ENCODE peak calls at places on chromosomes 13 and 19, in six cellular contexts. N, F, I, B, S and V are unnamed samples.

GRCh38 chr19:37867831-37868230 is 38.6 kb downstream of the WDR87 start:
- DNase-seq in N (no peak), F (no peak), B (peak), S (peak), I (no peak), V (no peak)

GRCh38 chr13:22487932-22488331 is 692.8 kb upstream of the SGCG start:
- DNase-seq in S (peak), B (no peak), F (no peak), I (no peak), N (no peak), V (no peak)

GRCh38 chr13:93466502-93467036 is 240.0 kb downstream of the GPC6 start:
- DNase-seq in I (no peak), S (no peak), F (no peak), B (peak), N (no peak), V (no peak)

GRCh38 chr13:37089495-37089894 is 16.0 kb downstream of the CSNK1A1L start:
- DNase-seq in I (no peak), N (no peak), S (no peak), B (no peak), F (no peak), V (no peak)

GRCh38 chr19:3163230-3163886 is 15.2 kb upstream of the S1PR4 start:
- DNase-seq in B (peak), F (peak), N (peak), I (peak), S (peak), V (peak)

GRCh38 chr13:51995677-51996551 is 15.3 kb downstream of the ATP7B start:
- DNase-seq in B (no peak), F (no peak), I (no peak), S (peak), N (no peak), V (peak)

GRCh38 chr19:11096210-11096841 is 7.1 kb downstream of the LDLR start:
- DNase-seq in N (peak), I (peak), F (no peak), B (peak), S (peak), V (peak)

GRCh38 chr19:6220385-6221191 is 59.2 kb downstream of the MLLT1 start:
- DNase-seq in I (peak), B (peak), S (peak), F (no peak), N (peak), V (no peak)

GRCh38 chr13:51729853-51730553 is 74.0 kb downstream of the DHRS12 start:
- DNase-seq in N (peak), F (no peak), B (peak), S (peak), I (peak), V (peak)

GRCh38 chr13:36950920-36951319 is 30.9 kb upstream of the SMAD9 start:
- DNase-seq in S (no peak), I (no peak), N (no peak), B (no peak), F (no peak), V (no peak)

GRCh38 chr13:38674208-38674607 is 12.7 kb upstream of the FREM2 start:
- DNase-seq in I (no peak), B (no peak), S (no peak), N (no peak), F (no peak), V (peak)

GRCh38 chr19:35354898-35355297 is 3.4 kb upstream of the FFAR3 start:
- DNase-seq in I (no peak), N (peak), S (no peak), B (no peak), F (no peak), V (no peak)

GRCh38 chr13:27372896-27373295 is 51.5 kb upstream of the GTF3A start:
- DNase-seq in I (no peak), N (no peak), B (peak), F (peak), S (no peak), V (no peak)

GRCh38 chr19:4077800-4078683 is 11.3 kb upstream of the ZBTB7A start:
- DNase-seq in S (peak), N (no peak), I (peak), F (peak), B (no peak), V (no peak)

GRCh38 chr19:49355890-49356289 is 6.3 kb downstream of the TEAD2 start:
- DNase-seq in B (no peak), I (peak), S (peak), F (no peak), N (no peak), V (peak)

GRCh38 chr13:35164324-35164932 is 222.4 kb downstream of the NBEA start:
- DNase-seq in S (peak), I (no peak), N (no peak), B (peak), F (peak), V (peak)

GRCh38 chr19:1241417-1242095 is at the start of gene ATP5F1D:
- DNase-seq in F (peak), B (peak), S (peak), N (peak), I (peak), V (peak)

GRCh38 chr19:5434970-5435641 is 20.1 kb upstream of the ZNRF4 start:
- DNase-seq in S (peak), N (no peak), I (no peak), F (no peak), B (peak), V (peak)

GRCh38 chr13:114024603-114025431 is 50.9 kb upstream of the C13orf46 start:
- DNase-seq in F (no peak), N (peak), B (no peak), I (no peak), S (no peak), V (no peak)

GRCh38 chr13:113996912-113997745 is 23.3 kb upstream of the C13orf46 start:
- DNase-seq in F (no peak), I (no peak), B (no peak), N (no peak), S (no peak), V (no peak)

GRCh38 chr19:17202713-17203112 is 12.4 kb upstream of the USE1 start:
- DNase-seq in B (no peak), F (no peak), N (no peak), S (no peak), I (no peak), V (no peak)

GRCh38 chr19:47284324-47284899 is 9.7 kb downstream of the INAFM1 start:
- DNase-seq in S (peak), I (no peak), N (no peak), B (peak), F (peak), V (peak)

GRCh38 chr13:76225815-76226489 is 589.8 kb downstream of the LMO7 start:
- DNase-seq in F (peak), I (no peak), B (peak), S (peak), N (no peak), V (no peak)

GRCh38 chr19:16386619-16387240 is 62.1 kb downstream of the KLF2 start:
- DNase-seq in N (no peak), S (peak), F (peak), B (peak), I (peak), V (peak)

GRCh38 chr19:58515259-58515658 is 3.5 kb upstream of the SLC27A5 start:
- DNase-seq in S (no peak), F (no peak), N (no peak), B (no peak), I (no peak), V (no peak)

GRCh38 chr19:58519087-58519354 is 589 bp downstream of the ZBTB45 start:
- DNase-seq in F (peak), S (peak), B (peak), N (peak), I (peak), V (peak)

GRCh38 chr19:58518261-58519086 is 1.1 kb downstream of the ZBTB45 start:
- DNase-seq in N (no peak), B (no peak), F (no peak), S (no peak), I (no peak), V (no peak)

GRCh38 chr19:58516246-58516836 is 3.3 kb downstream of the ZBTB45 start:
- DNase-seq in S (no peak), N (no peak), I (no peak), F (no peak), B (no peak), V (no peak)

DNA sequence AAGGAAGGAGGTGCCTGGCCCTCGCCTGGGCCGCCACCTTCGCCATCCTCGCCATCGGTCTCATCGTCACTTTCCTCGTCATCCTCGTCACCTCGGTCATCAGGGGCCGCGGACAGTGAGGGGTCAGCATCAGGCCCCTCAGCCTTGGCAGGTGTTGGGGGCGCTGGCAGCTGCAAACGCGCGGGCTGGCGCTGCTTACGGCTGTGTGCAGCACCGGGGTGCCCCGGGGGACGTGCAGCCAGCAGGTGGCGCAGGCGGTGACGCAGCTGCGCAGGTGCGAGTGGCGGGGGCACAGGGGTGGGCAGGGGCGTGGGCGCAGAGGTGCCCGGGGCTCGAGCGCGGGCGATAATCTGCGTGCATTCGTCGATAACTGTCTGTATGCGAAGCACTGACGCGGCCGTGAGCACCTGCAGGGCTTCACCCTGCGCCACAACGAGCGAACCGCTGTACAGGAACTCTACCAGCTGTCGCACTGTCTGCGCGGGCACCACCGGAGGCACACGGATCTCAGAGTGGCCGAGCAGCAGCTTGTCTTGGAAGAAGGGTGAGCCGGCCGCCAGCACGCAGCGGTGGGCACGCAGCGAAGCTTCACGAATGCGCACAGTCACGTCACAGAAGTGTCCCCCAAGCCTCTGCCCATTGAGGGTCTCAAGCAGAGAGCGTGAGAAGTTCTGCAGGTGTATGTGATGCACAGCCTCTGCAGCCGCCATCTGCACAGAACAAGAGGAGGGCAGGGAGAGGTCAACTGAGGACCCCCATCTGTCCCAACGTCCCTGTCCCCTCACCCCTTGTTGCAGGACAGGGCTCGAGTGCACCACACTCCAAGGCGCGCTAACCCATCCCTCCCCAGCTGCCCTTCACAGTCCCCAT is 2.4 kb downstream of the ZBTB45 start:
- DNase-seq in F (no peak), B (no peak), N (no peak), I (no peak), S (no peak), V (no peak)
- TF ChIP-seq CTCF in F (no peak), B (no peak), N (no peak), I (no peak), S (no peak), V (peak)

GRCh38 chr19:33373701-33374405 is at the start of gene CEBPG:
- DNase-seq in B (peak), S (peak), F (peak), N (peak), I (peak), V (peak)
- TF ChIP-seq CTCF in B (peak), S (no peak), F (no peak), N (no peak), I (peak), V (no peak)

DNA sequence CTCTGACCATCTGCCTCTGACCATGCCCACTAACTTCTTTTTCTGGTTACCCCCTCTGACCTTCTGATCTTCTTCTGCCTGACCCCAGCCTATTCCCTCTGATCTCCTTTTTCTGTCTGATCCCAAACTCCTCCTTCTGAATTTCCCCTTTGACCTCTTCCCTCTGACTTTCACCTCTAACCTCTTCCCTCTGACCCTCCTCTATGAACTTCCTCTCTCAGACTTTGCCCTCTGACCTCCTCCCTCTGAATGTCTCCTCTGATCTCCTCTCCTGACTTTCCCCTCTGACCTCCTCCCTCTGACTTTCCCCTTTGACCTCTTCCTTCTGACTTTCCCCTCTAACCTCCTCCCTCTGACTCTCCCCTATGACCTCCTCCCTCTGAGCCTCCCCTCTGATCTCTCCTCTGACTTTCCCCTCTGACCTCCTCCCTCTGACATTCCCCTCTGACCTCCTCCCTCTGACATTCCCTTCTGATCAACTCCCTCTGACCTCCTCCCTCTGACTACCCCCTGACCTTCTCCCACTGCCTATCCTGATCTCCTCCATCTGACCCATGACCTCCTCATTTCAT is 3.5 kb downstream of the COL5A3 start:
- DNase-seq in I (no peak), S (no peak), N (no peak), B (no peak), F (no peak), V (no peak)
- TF ChIP-seq CTCF in I (no peak), S (no peak), N (no peak), B (no peak), F (no peak), V (no peak)

GRCh38 chr13:109844396-109844795 is 58.0 kb upstream of the IRS2 start:
- DNase-seq in F (peak), B (peak), I (no peak), S (peak), N (no peak), V (no peak)
- TF ChIP-seq CTCF in F (no peak), B (no peak), I (no peak), S (no peak), N (no peak), V (no peak)

DNA sequence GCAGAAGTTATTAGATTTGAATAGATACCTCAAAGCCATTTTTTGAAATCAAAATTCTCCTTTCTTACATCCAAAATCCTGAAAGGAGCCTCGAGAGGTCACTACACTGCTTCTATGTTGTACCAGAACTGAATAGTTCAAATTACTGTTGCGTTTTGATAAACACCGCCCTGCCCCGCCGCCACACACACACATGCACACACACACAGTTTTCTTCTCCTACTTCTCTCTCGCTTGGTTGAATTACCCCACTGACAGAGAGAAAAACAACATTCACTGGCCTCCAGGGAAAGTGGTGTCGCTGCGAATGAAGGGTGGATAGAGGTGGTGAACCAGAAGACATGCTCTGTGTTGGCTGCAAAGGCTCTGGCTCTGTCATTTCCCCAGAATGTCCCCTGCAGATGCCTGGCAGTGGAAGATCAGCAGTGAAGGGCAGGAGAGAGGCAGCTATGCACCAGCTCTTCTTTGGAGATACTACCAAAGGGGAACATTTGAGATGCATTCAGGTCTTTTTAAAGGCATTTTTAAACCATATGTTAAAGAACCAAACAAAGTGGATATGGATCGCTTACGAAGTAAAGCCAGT is 183.3 kb upstream of the RFC3 start:
- DNase-seq in F (no peak), B (no peak), N (no peak), I (no peak), S (no peak), V (no peak)
- TF ChIP-seq CTCF in F (no peak), B (no peak), N (no peak), I (no peak), S (no peak), V (no peak)

GRCh38 chr19:33748231-33748630 is 48.4 kb upstream of the KCTD15 start:
- DNase-seq in I (no peak), N (no peak), F (no peak), S (no peak), B (no peak), V (no peak)
- TF ChIP-seq CTCF in I (no peak), N (no peak), F (no peak), S (no peak), B (no peak), V (no peak)

DNA sequence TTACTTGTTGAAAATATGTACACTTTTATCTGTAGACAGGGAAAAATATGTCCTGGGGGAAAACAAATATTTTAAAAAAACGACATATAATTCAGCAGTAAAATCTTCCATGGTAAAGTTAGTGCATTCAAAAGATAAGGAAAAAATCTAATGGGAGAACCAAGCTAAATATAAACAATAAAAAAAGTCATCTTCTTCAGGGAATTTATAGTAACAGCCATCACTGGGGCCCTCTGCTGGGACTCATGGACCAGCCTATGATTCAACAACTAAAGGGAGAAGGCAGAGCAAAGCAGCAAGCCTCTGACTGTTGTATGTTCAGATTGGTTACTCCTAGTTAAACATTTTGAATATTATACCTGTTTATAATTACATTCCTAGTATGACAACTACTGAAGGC is 93.0 kb downstream of the ITGBL1 start:
- DNase-seq in B (peak), N (no peak), I (no peak), F (no peak), S (no peak), V (no peak)
- TF ChIP-seq CTCF in B (peak), N (peak), I (no peak), F (no peak), S (peak), V (peak)